ENCODE peak calls at places on chromosomes 3 and 15, in five cellular contexts. T is brain microvascular endothelial cell, O is psoas muscle, P is heart left ventricle, X is left ventricle myocardium inferior. V is an unnamed sample.

GRCh38 chr3:69951616-69952015 is 47.9 kb upstream of the SAMMSON start:
- DNase-seq in P (no peak), X (no peak), O (no peak), T (no peak), V (no peak)

GRCh38 chr3:155026999-155027591 is 53.0 kb upstream of the MME start:
- DNase-seq in T (peak), P (no peak), X (no peak), O (no peak), V (peak)

GRCh38 chr15:34853001-34853758 is 57.8 kb upstream of the ACTC1 start:
- DNase-seq in O (no peak), X (no peak), P (no peak), T (no peak), V (no peak)

GRCh38 chr15:48149858-48150257 is 28.2 kb downstream of the MYEF2 start:
- DNase-seq in X (no peak), O (no peak), P (no peak), T (peak), V (no peak)

GRCh38 chr3:161884830-161885229 is 388.2 kb downstream of the OTOL1 start:
- DNase-seq in T (no peak), P (no peak), X (no peak), O (no peak), V (no peak)

GRCh38 chr3:18987862-18988447 is 160.4 kb upstream of the KCNH8 start:
- DNase-seq in P (no peak), T (no peak), O (no peak), X (no peak), V (no peak)

GRCh38 chr3:149235599-149236424 is 14.2 kb upstream of the CP start:
- DNase-seq in X (no peak), P (no peak), O (no peak), T (no peak), V (no peak)

GRCh38 chr15:50641318-50641717 is 45.3 kb downstream of the TRPM7 start:
- DNase-seq in T (no peak), P (no peak), O (no peak), X (no peak), V (no peak)

GRCh38 chr15:65551183-65551582 is 20.9 kb downstream of the HACD3 start:
- DNase-seq in O (no peak), T (no peak), X (no peak), P (no peak), V (no peak)

GRCh38 chr15:46280753-46281521 is 646.1 kb downstream of the SQOR start:
- DNase-seq in X (no peak), O (no peak), T (no peak), P (no peak), V (peak)

GRCh38 chr3:156010829-156011228 is 109.5 kb upstream of the KCNAB1 start:
- DNase-seq in O (no peak), P (no peak), T (no peak), X (no peak), V (peak)

GRCh38 chr15:84911879-84912660 is 27.6 kb downstream of the SLC28A1 start:
- DNase-seq in P (peak), O (peak), X (peak), T (peak), V (no peak)

GRCh38 chr15:77497942-77498361 is 77.3 kb downstream of the HMG20A start:
- DNase-seq in X (no peak), P (peak), T (peak), O (no peak), V (no peak)

GRCh38 chr3:52696830-52697621 is 8.6 kb downstream of the GLT8D1 start:
- DNase-seq in T (no peak), O (no peak), X (no peak), P (no peak), V (no peak)
- H3K4me3 ChIP-seq in T (no peak), O (no peak), X (no peak), P (no peak), V (no peak)

GRCh38 chr3:38984110-38984509 is 67.6 kb downstream of the SCN11A start:
- DNase-seq in T (no peak), O (no peak), P (no peak), X (no peak), V (no peak)
- TF ChIP-seq CTCF in T (no peak), O (no peak), P (no peak), X (no peak), V (no peak)

GRCh38 chr3:71166366-71166765 is 417.2 kb downstream of the FOXP1 start:
- DNase-seq in O (no peak), X (no peak), P (no peak), T (no peak), V (no peak)

GRCh38 chr3:71168043-71168720 is 415.3 kb downstream of the FOXP1 start:
- DNase-seq in P (no peak), T (peak), X (no peak), O (no peak), V (no peak)

GRCh38 chr3:71171246-71171645 is 412.3 kb downstream of the FOXP1 start:
- DNase-seq in X (no peak), T (no peak), O (no peak), P (no peak), V (no peak)

GRCh38 chr3:71166839-71167238 is 416.7 kb downstream of the FOXP1 start:
- DNase-seq in O (no peak), P (no peak), T (no peak), X (no peak), V (no peak)

GRCh38 chr3:71168961-71169411 is 414.5 kb downstream of the FOXP1 start:
- DNase-seq in T (no peak), P (no peak), O (no peak), X (no peak), V (no peak)
- H3K27ac ChIP-seq in T (peak), P (peak), O (peak), X (peak), V (no peak)

GRCh38 chr3:187292631-187293513 is 1.3 kb upstream of the MASP1 start:
- DNase-seq in T (peak), O (no peak), P (peak), X (peak), V (no peak)

GRCh38 chr3:187292186-187292585 is 649 bp upstream of the MASP1 start:
- DNase-seq in P (no peak), O (no peak), T (no peak), X (no peak), V (no peak)

GRCh38 chr3:187291512-187292132 is at the start of gene MASP1:
- DNase-seq in O (peak), P (peak), T (peak), X (peak), V (no peak)

GRCh38 chr3:187290561-187290960 is 976 bp downstream of the MASP1 start:
- DNase-seq in X (no peak), P (no peak), T (no peak), O (no peak), V (no peak)

DNA sequence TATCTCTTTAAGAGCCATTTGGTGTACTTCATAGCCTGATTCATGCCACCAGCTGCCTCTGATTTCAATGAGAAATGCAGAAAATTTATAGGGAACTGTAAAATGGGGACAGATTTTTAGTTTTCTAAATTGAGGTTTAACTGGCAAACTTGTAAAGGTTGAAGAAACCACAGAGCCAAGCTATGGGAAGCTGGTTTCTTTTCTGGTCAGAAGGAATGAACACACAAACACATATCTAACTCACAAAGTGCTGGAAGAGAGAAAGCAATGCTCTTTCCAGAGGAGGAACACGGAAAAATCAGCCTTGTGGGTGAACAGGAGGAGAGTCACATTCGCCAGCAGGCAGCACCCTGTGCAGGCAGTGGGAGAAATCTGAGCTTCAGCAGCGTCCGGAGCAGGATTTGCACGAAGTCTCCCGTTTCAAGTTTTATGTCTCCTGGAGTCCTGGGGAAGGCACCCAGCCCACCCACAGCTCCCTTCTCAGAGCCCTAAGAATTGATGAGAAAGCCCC is 481 bp downstream of the MASP1 start:
- DNase-seq in X (no peak), T (peak), P (peak), O (no peak), V (no peak)
- H3K4me3 ChIP-seq in X (peak), T (no peak), P (peak), O (no peak), V (no peak)

GRCh38 chr3:49939858-49940666 is at the start of gene RBM6:
- DNase-seq in O (peak), T (peak), X (peak), P (peak), V (peak)
- TF ChIP-seq CTCF in O (no peak), T (no peak), X (no peak), P (no peak), V (no peak)

GRCh38 chr3:43876648-43877047 is 185.9 kb downstream of the ABHD5 start:
- DNase-seq in O (no peak), P (no peak), T (no peak), X (no peak), V (no peak)

GRCh38 chr3:43873723-43874122 is 183.0 kb downstream of the ABHD5 start:
- DNase-seq in P (no peak), O (no peak), T (no peak), X (no peak), V (no peak)

GRCh38 chr3:43872901-43873300 is 182.2 kb downstream of the ABHD5 start:
- DNase-seq in X (no peak), P (no peak), T (peak), O (no peak), V (no peak)

GRCh38 chr3:43872301-43872700 is 181.6 kb downstream of the ABHD5 start:
- DNase-seq in P (no peak), O (no peak), X (no peak), T (peak), V (no peak)

GRCh38 chr3:43874290-43874689 is 183.6 kb downstream of the ABHD5 start:
- DNase-seq in O (no peak), T (no peak), X (no peak), P (no peak), V (no peak)
- H3K27ac ChIP-seq in O (no peak), T (no peak), X (no peak), P (no peak), V (no peak)

DNA sequence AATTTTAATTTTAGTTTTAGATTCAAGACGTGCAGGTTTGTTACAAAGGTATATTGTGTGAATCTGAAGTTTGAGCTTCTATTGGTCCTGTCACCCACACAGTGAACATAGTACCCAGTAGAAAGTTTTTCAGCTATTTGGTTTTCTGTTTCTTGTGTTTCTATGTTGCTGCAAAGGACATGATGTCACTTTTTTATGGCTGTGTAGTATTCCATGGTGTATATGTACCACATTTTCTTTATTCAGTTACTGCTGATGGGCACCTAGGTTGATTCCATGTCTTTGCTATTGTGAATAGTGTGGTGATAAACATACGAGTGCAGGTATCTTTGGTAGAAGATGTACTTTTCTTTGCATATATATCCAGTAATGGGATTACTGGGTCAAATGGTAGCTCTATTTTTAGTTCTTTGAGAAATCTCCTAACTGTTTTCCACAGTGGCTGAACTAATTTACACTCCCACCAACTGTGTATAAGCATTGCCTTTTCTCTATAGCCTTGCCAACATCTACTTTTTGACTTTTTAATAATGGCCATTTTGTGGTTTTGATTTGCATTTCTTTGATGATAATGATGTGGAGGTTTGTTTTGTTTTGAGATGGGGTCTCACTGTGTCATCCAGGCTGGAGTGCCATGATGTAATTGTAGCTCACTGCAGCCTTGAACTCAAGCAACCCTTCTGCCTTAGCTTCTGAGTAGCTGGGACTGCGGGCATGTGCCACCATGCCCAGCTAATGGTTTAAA is 43.9 kb downstream of the LIMD1 start:
- DNase-seq in P (no peak), O (no peak), T (no peak), X (no peak), V (no peak)
- H3K4me3 ChIP-seq in P (no peak), O (no peak), T (no peak), X (no peak), V (no peak)

GRCh38 chr15:70875001-70875782 is 17.0 kb downstream of the THAP10 start:
- DNase-seq in T (no peak), O (no peak), X (no peak), P (no peak), V (no peak)
- TF ChIP-seq CTCF in T (peak), O (peak), X (peak), P (peak), V (peak)